ENCODE peak calls at places on chromosome 12, in five cellular contexts. X is endothelial cell, N is progenitor cell of endocrine pancreas, P is AG09309, J is transverse colon. E is an unnamed sample.

GRCh38 chr12:124457287-124458219 is 109.9 kb downstream of the NCOR2 start:
- DNase-seq in J (peak), X (no peak), P (no peak), N (no peak), E (peak)

GRCh38 chr12:12561305-12562015 is 1.2 kb downstream of the DUSP16 start:
- DNase-seq in P (no peak), J (peak), X (peak), N (peak), E (peak)

GRCh38 chr12:104656921-104657320 is 200.2 kb downstream of the CHST11 start:
- DNase-seq in N (no peak), X (no peak), P (peak), J (no peak), E (no peak)

GRCh38 chr12:68319988-68320623 is 12.1 kb downstream of the MDM1 start:
- DNase-seq in J (peak), X (no peak), N (no peak), P (peak), E (peak)

GRCh38 chr12:5511644-5512584 is 80.0 kb downstream of the NTF3 start:
- DNase-seq in X (peak), N (peak), J (peak), P (no peak), E (peak)

GRCh38 chr12:123828120-123828519 is 66.0 kb downstream of the DNAH10 start:
- DNase-seq in J (no peak), P (no peak), X (no peak), N (no peak), E (no peak)

GRCh38 chr12:84911331-84912190 is 1.0 kb downstream of the SLC6A15 start:
- DNase-seq in N (peak), J (peak), X (peak), P (no peak), E (peak)

GRCh38 chr12:118315821-118316220 is 56.9 kb downstream of the TAOK3 start:
- DNase-seq in J (no peak), X (no peak), N (no peak), P (no peak), E (no peak)

GRCh38 chr12:89453579-89453978 is 71.0 kb downstream of the GALNT4 start:
- DNase-seq in X (no peak), J (no peak), P (peak), N (no peak), E (peak)

GRCh38 chr12:1795221-1795784 is 25.1 kb upstream of the LRTM2 start:
- DNase-seq in X (no peak), J (no peak), N (no peak), P (no peak), E (no peak)

GRCh38 chr12:31323466-31324115 is 2.4 kb downstream of the SINHCAF start:
- DNase-seq in J (peak), N (no peak), P (no peak), X (no peak), E (peak)

GRCh38 chr12:77161944-77162343 is 96.6 kb upstream of the E2F7 start:
- DNase-seq in N (no peak), P (no peak), X (no peak), J (no peak), E (no peak)
- TF ChIP-seq CTCF in N (no peak), P (no peak), X (no peak), J (no peak), E (no peak)

DNA sequence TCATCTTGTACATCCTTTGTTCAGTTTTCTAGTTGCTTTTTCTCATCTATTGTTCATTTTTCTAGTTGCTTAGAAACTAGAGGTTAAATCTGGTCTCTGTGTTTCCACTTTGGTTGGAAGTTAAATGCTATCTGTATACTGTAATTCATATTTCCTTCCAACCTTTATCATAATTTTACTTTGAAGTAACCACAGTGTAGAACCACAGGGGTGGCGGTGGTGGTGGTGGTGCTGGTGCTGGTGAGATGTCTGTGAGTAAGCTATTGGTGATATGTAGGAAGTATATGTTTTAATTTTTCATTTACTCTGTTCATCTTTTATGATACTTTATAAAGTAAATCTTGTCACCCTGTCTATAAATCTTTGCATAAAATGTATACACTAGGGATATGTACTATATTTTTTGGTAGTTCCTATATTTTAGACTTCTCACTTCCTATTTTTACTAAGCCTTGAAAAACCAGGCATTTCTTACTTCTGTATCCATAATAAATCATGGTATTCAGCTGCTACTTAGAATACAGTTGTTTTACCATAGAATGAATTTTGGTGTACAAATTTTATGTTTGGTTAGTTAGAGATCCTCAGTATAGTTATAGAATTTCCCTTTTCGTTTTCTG is 31.9 kb downstream of the CCDC91 start:
- DNase-seq in X (no peak), N (no peak), P (no peak), J (no peak), E (no peak)
- TF ChIP-seq CTCF in X (no peak), N (no peak), P (no peak), J (no peak), E (no peak)

GRCh38 chr12:54016478-54016964 is 7.7 kb downstream of the HOXC8 start:
- DNase-seq in P (peak), J (no peak), N (no peak), X (no peak), E (peak)

GRCh38 chr12:54018608-54018984 is 9.6 kb upstream of the HOXC6 start:
- DNase-seq in N (no peak), J (no peak), P (no peak), X (no peak), E (no peak)

GRCh38 chr12:54017845-54018607 is 9.2 kb downstream of the HOXC8 start:
- DNase-seq in X (peak), P (peak), N (no peak), J (peak), E (peak)

GRCh38 chr12:54016051-54016450 is 7.3 kb downstream of the HOXC8 start:
- DNase-seq in J (no peak), P (no peak), N (no peak), X (no peak), E (no peak)

GRCh38 chr12:54017027-54017788 is 8.4 kb downstream of the HOXC8 start:
- DNase-seq in J (no peak), N (no peak), X (no peak), P (no peak), E (no peak)
- TF ChIP-seq CTCF in J (no peak), N (no peak), X (no peak), P (no peak), E (no peak)

GRCh38 chr12:16075887-16076286 is 164.8 kb downstream of the DERA start:
- DNase-seq in N (no peak), X (no peak), P (no peak), J (no peak), E (no peak)

GRCh38 chr12:16076970-16077527 is 165.9 kb downstream of the DERA start:
- DNase-seq in P (no peak), X (no peak), N (no peak), J (peak), E (no peak)

DNA sequence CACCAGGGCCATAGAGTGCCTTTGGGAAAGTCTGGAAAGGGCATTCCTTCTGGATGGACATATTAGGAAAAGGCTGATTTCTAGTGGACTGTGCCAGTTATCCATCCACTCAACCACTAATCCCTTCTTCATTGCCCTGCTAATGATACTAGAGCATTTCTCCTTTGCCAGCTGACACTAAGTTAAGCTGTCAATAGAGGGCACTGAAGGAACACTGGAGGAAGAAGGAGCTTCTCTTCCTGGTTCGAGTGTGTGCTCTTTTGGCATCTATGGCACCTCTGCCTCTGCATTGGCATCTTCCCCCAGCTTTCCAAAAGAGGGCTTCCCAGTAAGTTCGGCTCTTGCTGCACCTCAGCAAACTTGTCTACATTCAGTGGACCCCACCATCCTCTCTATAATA is 165.4 kb downstream of the DERA start:
- DNase-seq in P (no peak), J (no peak), X (peak), N (no peak), E (no peak)
- TF ChIP-seq CTCF in P (peak), J (peak), X (no peak), N (peak), E (peak)

DNA sequence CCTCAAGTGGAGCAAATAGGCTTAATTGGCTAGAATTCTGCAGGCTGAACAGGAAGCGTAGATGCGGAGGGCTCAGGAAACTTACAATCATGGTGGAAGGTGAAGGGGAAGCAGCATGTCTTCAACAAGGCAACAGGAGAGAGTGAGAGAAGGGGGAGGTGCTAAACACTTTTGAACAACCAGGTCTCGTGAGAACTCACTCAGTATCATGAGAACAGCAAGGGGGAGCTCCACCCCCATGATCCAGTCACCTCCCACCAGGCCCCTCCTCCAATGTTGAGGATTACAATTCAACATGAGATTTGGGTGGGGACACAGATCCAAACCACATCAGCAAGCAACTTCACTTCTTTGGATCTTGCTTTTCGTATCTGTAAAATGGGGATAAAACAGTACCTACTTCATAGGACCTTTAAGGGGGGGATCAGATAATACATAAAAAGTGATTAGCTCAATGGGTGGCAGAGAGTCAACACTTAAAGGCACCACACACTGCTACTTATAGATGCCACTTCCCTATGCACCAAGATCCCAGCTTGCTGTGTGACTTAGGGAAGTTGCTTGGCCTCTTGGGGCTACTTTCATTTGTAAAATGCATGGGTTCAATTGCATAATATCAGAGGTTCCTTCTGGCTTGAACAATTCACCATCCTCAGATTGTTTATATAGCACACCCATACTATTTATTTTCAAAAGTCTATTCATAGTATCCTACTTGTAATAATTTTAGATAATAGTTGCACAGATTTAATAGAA is 184.8 kb upstream of the RPH3A start:
- DNase-seq in N (no peak), P (no peak), J (no peak), X (no peak), E (no peak)
- TF ChIP-seq CTCF in N (no peak), P (no peak), J (no peak), X (no peak), E (no peak)

GRCh38 chr12:116456683-116457082 is 102.5 kb upstream of the MAP1LC3B2 start:
- DNase-seq in X (no peak), N (no peak), P (no peak), J (no peak), E (no peak)

GRCh38 chr12:116456307-116456641 is 102.9 kb upstream of the MAP1LC3B2 start:
- DNase-seq in N (no peak), X (no peak), J (no peak), P (no peak), E (no peak)

GRCh38 chr12:116455540-116456306 is 103.5 kb upstream of the MAP1LC3B2 start:
- DNase-seq in X (peak), N (no peak), J (peak), P (peak), E (peak)

GRCh38 chr12:116454076-116454475 is 105.1 kb upstream of the MAP1LC3B2 start:
- DNase-seq in P (no peak), X (no peak), J (no peak), N (no peak), E (no peak)

GRCh38 chr12:116454950-116455447 is 104.2 kb upstream of the MAP1LC3B2 start:
- DNase-seq in J (no peak), X (no peak), P (peak), N (no peak), E (peak)
- TF ChIP-seq CTCF in J (no peak), X (no peak), P (no peak), N (no peak), E (peak)